ENCODE peak calls at places on chromosome 20, in four cellular contexts. X is H1, L is HepG2, F is K562. S is an unnamed sample.

GRCh38 chr20:47150403-47151152 is 205.9 kb downstream of the ZMYND8 start:
- DNase-seq in X (peak; percentile 84), L (peak; percentile 86), F (peak; percentile 80), S (peak; percentile 79)

GRCh38 chr20:1941226-1941625 is 46.0 kb downstream of the SIRPA start:
- DNase-seq in X (no peak), L (no peak), F (no peak), S (no peak)

GRCh38 chr20:59939879-59940128 is 301 bp downstream of the PPP1R3D start:
- DNase-seq in X (no peak), L (no peak), F (no peak), S (no peak)

GRCh38 chr20:2140561-2140960 is 38.9 kb downstream of the STK35 start:
- DNase-seq in X (no peak), L (no peak), F (no peak), S (no peak)

GRCh38 chr20:63957690-63958441 is 1.6 kb upstream of the UCKL1 start:
- DNase-seq in X (no peak), L (peak; percentile 59), F (peak; percentile 74), S (peak; percentile 23)

GRCh38 chr20:39050555-39050902 is 88.4 kb downstream of the DHX35 start:
- DNase-seq in X (no peak), L (no peak), F (no peak), S (no peak)

GRCh38 chr20:11807070-11807741 is 110.5 kb upstream of the BTBD3 start:
- DNase-seq in X (no peak), L (no peak), F (no peak), S (no peak)

GRCh38 chr20:44471481-44471882 is 4.2 kb upstream of the TTPAL start:
- DNase-seq in X (no peak), L (peak; percentile 86), F (no peak), S (peak; percentile 35)

GRCh38 chr20:4297141-4297826 is 281.9 kb upstream of the RNF24 start:
- DNase-seq in X (no peak), L (peak; percentile 43), F (no peak), S (no peak)

GRCh38 chr20:4109307-4109564 is 93.9 kb upstream of the RNF24 start:
- DNase-seq in X (no peak), L (no peak), F (no peak), S (no peak)

DNA sequence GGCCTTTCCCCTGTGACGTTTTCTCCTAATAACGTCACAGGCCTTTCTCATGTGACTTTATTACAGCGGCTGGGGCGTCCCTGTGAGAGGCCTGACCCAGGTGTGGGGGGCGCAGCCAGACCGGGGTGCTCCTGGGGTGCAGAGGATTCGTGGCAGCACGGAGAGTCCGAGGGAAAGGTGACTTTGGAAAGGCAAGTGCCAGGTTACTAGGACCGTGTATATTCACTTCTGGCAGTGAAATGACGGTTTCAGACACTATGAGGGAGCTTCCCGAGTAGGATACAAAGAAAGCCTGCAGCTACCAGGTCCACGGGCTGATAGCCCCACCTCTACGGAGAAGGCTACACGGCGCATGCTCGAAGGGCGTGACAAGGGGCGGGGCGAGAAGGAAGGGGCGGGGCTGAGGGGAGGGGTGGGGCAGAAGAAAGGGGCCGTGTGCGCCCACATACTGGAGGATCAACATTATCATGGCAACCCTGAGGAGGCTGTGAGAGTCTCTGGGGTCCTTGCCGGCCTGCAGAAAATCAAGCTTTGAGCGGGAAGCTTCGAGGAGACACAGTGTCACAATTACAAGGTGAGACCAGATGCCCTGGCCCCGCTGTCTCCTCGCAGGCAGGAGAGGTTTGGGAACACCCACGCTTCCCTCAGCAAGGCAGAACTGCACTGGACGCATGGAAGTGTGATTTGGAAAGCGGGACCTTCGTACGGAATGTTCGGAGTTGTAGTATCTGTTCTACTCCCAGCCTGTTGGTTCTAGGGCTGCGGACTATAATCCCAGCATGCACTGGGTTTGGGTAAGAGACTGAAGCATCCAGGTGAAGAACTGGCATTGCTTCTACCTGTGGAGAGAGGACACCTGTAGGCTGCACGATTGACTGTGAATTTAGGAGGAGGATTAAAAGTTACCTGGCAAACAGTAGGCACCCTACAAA is 54.4 kb upstream of the ZNF337 start:
- DNase-seq in X (no peak), L (peak; percentile 70), F (peak; percentile 79), S (peak; percentile 77)
- TF ChIP-seq PHF8 in X (no peak), L (peak; percentile 86), F (peak; percentile 32), S (no peak)

DNA sequence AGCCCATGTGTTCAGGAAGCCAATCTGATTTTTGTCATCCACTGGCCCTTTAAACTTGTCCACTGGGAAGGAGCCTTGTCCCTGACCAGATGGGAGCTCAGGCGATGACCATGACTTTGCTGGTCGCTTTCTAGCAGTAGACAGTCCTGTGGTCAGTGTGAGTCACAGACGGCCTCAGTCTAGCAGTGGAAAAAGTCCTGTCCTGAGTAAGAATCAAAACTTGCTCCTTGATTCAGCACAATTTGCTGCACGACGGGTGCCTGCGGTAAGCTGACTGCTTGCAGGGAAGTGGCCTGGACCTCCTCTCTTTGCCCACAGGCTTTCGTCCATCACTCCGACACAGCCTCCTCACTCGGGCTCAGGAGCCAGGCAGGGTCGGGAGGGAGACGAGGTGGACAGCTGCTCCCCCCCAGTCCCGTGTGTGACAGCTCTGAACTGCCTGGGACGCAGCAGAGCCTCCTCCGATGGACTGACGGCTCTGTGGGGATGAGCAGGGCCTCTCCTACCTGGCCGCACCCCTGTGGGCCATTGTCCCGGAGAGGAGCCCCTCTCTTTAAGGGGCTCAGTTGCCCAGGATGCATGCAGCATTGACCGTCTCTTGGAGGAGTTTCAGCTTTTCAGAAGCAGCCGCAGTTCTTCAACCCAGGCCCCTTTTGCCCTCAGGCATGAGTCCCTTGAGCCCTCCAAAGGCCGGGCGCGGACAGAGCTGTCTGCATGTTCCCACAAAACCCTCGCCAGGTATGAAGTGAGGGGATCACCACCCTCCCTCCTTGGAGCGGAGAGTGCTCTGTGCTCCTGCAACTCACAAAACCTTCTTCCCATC is 209.2 kb downstream of the ANKRD60 start:
- DNase-seq in X (no peak), L (no peak), F (no peak), S (no peak)
- TF ChIP-seq USF2 in X (no peak), L (no peak), F (no peak), S (no peak)

GRCh38 chr20:62051901-62052255 is 13.8 kb downstream of the TAF4 start:
- DNase-seq in X (no peak), L (no peak), F (no peak), S (no peak)
- H3K4me2 ChIP-seq in X (no peak overlapping the region), L (no peak overlapping the region), F (no peak overlapping the region), S (no peak overlapping the region)

GRCh38 chr20:32155017-32155965 is 45.8 kb downstream of the TM9SF4 start:
- DNase-seq in X (peak; percentile 62), L (peak; percentile 67), F (no peak), S (peak; percentile 10)
- TF ChIP-seq PHF8 in X (no peak), L (no peak), F (no peak), S (no peak)

DNA sequence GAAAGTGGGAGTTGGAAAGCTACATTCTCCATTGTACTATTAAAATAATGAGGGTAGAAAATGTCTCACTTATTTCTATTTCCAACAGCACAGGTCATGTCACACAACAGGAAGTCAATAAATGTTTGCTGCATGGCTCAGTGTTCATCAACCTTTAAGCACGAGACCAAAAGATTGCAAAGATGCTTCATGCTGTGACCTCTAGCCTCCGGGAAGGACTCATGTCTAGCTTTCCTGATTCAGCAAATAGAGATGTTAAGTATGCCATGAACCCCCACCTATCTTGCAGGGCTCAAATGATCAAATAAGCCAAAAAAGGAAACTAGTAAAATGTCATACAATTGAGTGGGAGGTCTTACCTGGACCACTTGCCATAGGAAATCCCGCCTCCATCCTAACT is 57.3 kb downstream of the NCOA6 start:
- DNase-seq in X (no peak), L (no peak), F (no peak), S (no peak)
- TF ChIP-seq USF2 in X (no peak), L (no peak), F (no peak), S (no peak)

DNA sequence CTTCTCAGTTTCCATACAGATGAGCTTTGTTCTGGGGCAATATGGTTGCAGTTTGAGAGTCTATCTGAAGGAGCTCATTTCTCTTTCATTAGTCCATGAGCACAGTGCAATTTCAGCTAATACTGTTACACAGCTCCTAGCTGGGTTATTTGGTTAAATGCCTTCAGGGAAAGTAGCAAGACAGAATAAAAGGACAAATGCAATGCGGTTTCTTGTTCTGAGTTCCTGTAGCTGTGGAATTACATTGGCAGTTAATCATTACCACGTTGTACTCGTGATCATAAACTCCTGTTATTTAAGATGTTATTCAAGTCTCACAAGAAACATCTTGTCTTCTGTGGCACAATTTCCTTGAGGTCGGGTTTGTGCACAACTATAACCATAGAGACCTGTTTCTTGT is 127.7 kb downstream of the BFSP1 start:
- DNase-seq in X (no peak), L (no peak), F (no peak), S (no peak)
- H3K4me2 ChIP-seq in X (no peak overlapping the region), L (no peak overlapping the region), F (no peak overlapping the region), S (no peak overlapping the region)

S was measured in A549.